ENCODE peak calls at places on chromosomes 11 and 22, in ten cellular contexts. P, Q, G, F, A, O, S, D, B and N are unnamed samples.
A peak's percentile ranks its signal among the peaks of the same experiment; 100 is the strongest.

GRCh38 chr22:39994566-39995345 is at the start of gene FAM83F:
- DNase-seq in P (no peak), Q (no peak), G (no peak), F (no peak), A (no peak), O (no peak), S (no peak), D (peak; percentile 64), B (no peak), N (no peak)

GRCh38 chr11:30902929-30903328 is 316.8 kb upstream of the MPPED2 start:
- DNase-seq in P (no peak), Q (no peak), G (no peak), F (no peak), A (no peak), O (no peak), S (no peak), D (no peak), B (no peak), N (no peak)

GRCh38 chr11:108571001-108571400 is 22.6 kb downstream of the EXPH5 start:
- DNase-seq in P (no peak), Q (peak; percentile 19), G (no peak), F (no peak), A (no peak), O (no peak), S (no peak), D (no peak), B (no peak), N (no peak)

GRCh38 chr11:88313441-88313840 is 24.1 kb downstream of the CTSC start:
- DNase-seq in P (no peak), Q (no peak), G (no peak), F (no peak), A (no peak), O (no peak), S (peak; percentile 40), D (no peak), B (no peak), N (no peak)

GRCh38 chr11:105719073-105719846 is 109.4 kb downstream of the GRIA4 start:
- DNase-seq in P (no peak), Q (no peak), G (no peak), F (no peak), A (no peak), O (peak; percentile 86), S (peak; percentile 96), D (no peak), B (peak; percentile 17), N (no peak)

GRCh38 chr22:36811094-36811797 is 5.6 kb downstream of the PVALB start:
- DNase-seq in P (no peak), Q (no peak), G (no peak), F (no peak), A (no peak), O (no peak), S (no peak), D (no peak), B (no peak), N (no peak)

GRCh38 chr11:33044281-33044680 is 4.9 kb downstream of the TCP11L1 start:
- DNase-seq in P (no peak), Q (no peak), G (no peak), F (no peak), A (no peak), O (peak; percentile 68), S (peak; percentile 89), D (no peak), B (no peak), N (no peak)

GRCh38 chr11:69439127-69439526 is 42.3 kb upstream of the LINC01488 start:
- DNase-seq in P (no peak), Q (no peak), G (peak; percentile 37), F (no peak), A (no peak), O (no peak), S (no peak), D (no peak), B (no peak), N (no peak)

GRCh38 chr11:67415501-67416304 is at the start of gene CARNS1:
- DNase-seq in P (no peak), Q (no peak), G (no peak), F (no peak), A (no peak), O (no peak), S (no peak), D (no peak), B (no peak), N (no peak)

GRCh38 chr22:37623075-37624016 is 14.7 kb downstream of the GGA1 start:
- DNase-seq in P (peak; percentile 66), Q (peak; percentile 90), G (no peak), F (peak; percentile 81), A (peak; percentile 67), O (no peak), S (peak; percentile 68), D (peak; percentile 85), B (peak; percentile 60), N (peak; percentile 76)

GRCh38 chr11:33936745-33937612 is 45.1 kb upstream of the LMO2 start:
- DNase-seq in P (no peak), Q (no peak), G (peak; percentile 83), F (no peak), A (no peak), O (peak; percentile 84), S (peak; percentile 70), D (no peak), B (peak; percentile 69), N (peak; percentile 82)

GRCh38 chr11:82996966-82997606 is 74.6 kb downstream of the RAB30 start:
- DNase-seq in P (peak; percentile 47), Q (no peak), G (no peak), F (no peak), A (no peak), O (peak; percentile 32), S (no peak), D (no peak), B (no peak), N (no peak)

GRCh38 chr11:113077379-113077778 is 116.2 kb downstream of the NCAM1 start:
- DNase-seq in P (no peak), Q (no peak), G (no peak), F (no peak), A (no peak), O (no peak), S (no peak), D (no peak), B (no peak), N (no peak)

GRCh38 chr11:10398525-10398924 is 56.5 kb upstream of the AMPD3 start:
- DNase-seq in P (no peak), Q (peak; percentile 71), G (peak; percentile 78), F (no peak), A (no peak), O (no peak), S (peak; percentile 75), D (peak; percentile 44), B (no peak), N (peak; percentile 73)

GRCh38 chr11:71201936-71202597 is 50.3 kb downstream of the SHANK2 start:
- DNase-seq in P (no peak), Q (no peak), G (peak; percentile 30), F (no peak), A (no peak), O (no peak), S (no peak), D (no peak), B (no peak), N (no peak)

GRCh38 chr11:114359342-114359741 is 41.0 kb downstream of the C11orf71 start:
- DNase-seq in P (no peak), Q (no peak), G (no peak), F (no peak), A (no peak), O (peak; percentile 57), S (peak; percentile 79), D (no peak), B (peak; percentile 38), N (no peak)

GRCh38 chr11:114162719-114163123 is 103.2 kb downstream of the ZBTB16 start:
- DNase-seq in P (no peak), Q (peak; percentile 96), G (peak; percentile 87), F (peak; percentile 87), A (no peak), O (peak; percentile 99), S (peak; percentile 71), D (no peak), B (peak; percentile 100), N (peak; percentile 95)